ENCODE peak calls at places on chromosomes 4 and X, in four cellular contexts. C is OCI-LY7, U is left ventricle myocardium superior, A is HCEC 1CT. Q is an unnamed sample.
A peak's percentile ranks its signal among the peaks of the same experiment; 100 is the strongest.

GRCh38 chrX:149495573-149496071 is 9.5 kb downstream of the IDS start:
- DNase-seq in U (no peak), C (no peak), A (peak; percentile 82), Q (no peak)

GRCh38 chr4:166174717-166175510 is 301.9 kb downstream of the TLL1 start:
- DNase-seq in U (no peak), A (peak; percentile 21), C (no peak), Q (no peak)

GRCh38 chr4:147794787-147795413 is 63.0 kb downstream of the ARHGAP10 start:
- DNase-seq in C (no peak), U (no peak), A (no peak), Q (no peak)

GRCh38 chr4:86451560-86452322 is 91.9 kb upstream of the MAPK10 start:
- DNase-seq in C (no peak), U (no peak), A (peak; percentile 33), Q (no peak)

GRCh38 chr4:100952590-100952989 is 394.7 kb downstream of the PPP3CA start:
- DNase-seq in U (no peak), C (no peak), A (no peak), Q (no peak)

GRCh38 chr4:105966046-105966445 is 70.8 kb downstream of the NPNT start:
- DNase-seq in U (no peak), A (peak; percentile 42), C (no peak), Q (no peak)

GRCh38 chr4:153529646-153530045 is 63.5 kb downstream of the TMEM131L start:
- DNase-seq in A (no peak), C (no peak), U (no peak), Q (no peak)

GRCh38 chr4:41145571-41146078 is 68.7 kb downstream of the APBB2 start:
- DNase-seq in U (no peak), C (peak; percentile 37), A (peak; percentile 25), Q (no peak)

GRCh38 chrX:48578661-48579128 is 4.4 kb downstream of the RBM3 start:
- DNase-seq in U (no peak), A (no peak), C (no peak), Q (no peak)

GRCh38 chrX:85243761-85244410 is at the start of the genes SATL1 and ZNF711:
- DNase-seq in U (peak; percentile 44), A (no peak), C (peak; percentile 58), Q (peak; percentile 46)

GRCh38 chr4:53128959-53129358 is 236.9 kb downstream of the SCFD2 start:
- DNase-seq in A (no peak), U (peak; percentile 44), C (no peak), Q (peak; percentile 55)

GRCh38 chr4:121421594-121421993 is 40.8 kb upstream of the QRFPR start:
- DNase-seq in A (no peak), U (no peak), C (no peak), Q (no peak)

GRCh38 chr4:2079926-2080325 is 20.8 kb downstream of the NAT8L start:
- DNase-seq in A (no peak), C (no peak), U (no peak), Q (no peak)

GRCh38 chr4:73383452-73383851 is 20.6 kb upstream of the ALB start:
- DNase-seq in C (no peak), A (no peak), U (no peak), Q (no peak)

GRCh38 chr4:60780874-60781273 is 419.3 kb upstream of the ADGRL3 start:
- DNase-seq in U (no peak), A (no peak), C (no peak), Q (no peak)

GRCh38 chrX:13937370-13938052 is 92.2 kb downstream of the GEMIN8 start:
- DNase-seq in A (no peak), C (no peak), U (no peak), Q (no peak)

GRCh38 chr4:521636-522330 is 22.8 kb downstream of the PIGG start:
- DNase-seq in C (no peak), A (no peak), U (no peak), Q (no peak)

GRCh38 chr4:115279300-115279699 is 165.9 kb upstream of the NDST4 start:
- DNase-seq in C (peak; percentile 24), A (no peak), U (no peak), Q (no peak)

Q was measured in Right ventricle myocardium superior.